ENCODE peak calls at places on chromosome 14, in six cellular contexts. O is stimulated activated CD8-positive, alpha-beta memory T cell treated with anti-CD3 and anti-CD28 coated beads, Interleukin-4, amount 100 ng/mL, for 4 hours; Q is neural crest cell; K is activated gamma-delta T cell treated with Interleukin-2 at 50 U/mL for 16 hours; J is smooth muscle cell of the brain vasculature; N is germinal center. S is an unnamed sample.

GRCh38 chr14:93045965-93046695 is 69.6 kb downstream of the ITPK1 start:
- DNase-seq in O (no peak), Q (no peak), K (no peak), J (no peak), N (no peak), S (no peak)

GRCh38 chr14:102930138-102930752 is 7.8 kb downstream of the AMN start:
- DNase-seq in O (no peak), Q (peak), K (no peak), J (no peak), N (no peak), S (no peak)

GRCh38 chr14:29442720-29443119 is 484.9 kb downstream of the PRKD1 start:
- DNase-seq in O (no peak), Q (no peak), K (no peak), J (no peak), N (no peak), S (no peak)

GRCh38 chr14:50804181-50804721 is 26.7 kb downstream of the NIN start:
- DNase-seq in O (no peak), Q (no peak), K (no peak), J (no peak), N (no peak), S (no peak)

GRCh38 chr14:61589691-61590521 is 105.4 kb upstream of the HIF1A start:
- DNase-seq in O (no peak), Q (no peak), K (no peak), J (no peak), N (no peak), S (no peak)

GRCh38 chr14:22610931-22611330 is 12.8 kb downstream of the ABHD4 start:
- DNase-seq in O (no peak), Q (no peak), K (no peak), J (no peak), N (no peak), S (no peak)

GRCh38 chr14:47658041-47658440 is 17.4 kb downstream of the MDGA2 start:
- DNase-seq in O (no peak), Q (no peak), K (no peak), J (no peak), N (no peak), S (no peak)

GRCh38 chr14:52791204-52792096 is at the start of gene GNPNAT1:
- DNase-seq in O (peak), Q (peak), K (peak), J (peak), N (peak), S (peak)

GRCh38 chr14:61184117-61184516 is 97.0 kb downstream of the TMEM30B start:
- DNase-seq in O (no peak), Q (no peak), K (no peak), J (peak), N (no peak), S (no peak)

GRCh38 chr14:23153891-23154796 is 29.3 kb downstream of the SLC7A8 start:
- DNase-seq in O (no peak), Q (no peak), K (no peak), J (no peak), N (no peak), S (no peak)

S was measured in CD8-positive, alpha-beta T cell.